ENCODE peak calls at places on chromosomes 5 and 9, in six cellular contexts. T, R, D, Y, B and G are unnamed samples.

GRCh38 chr9:132955123-132955522 is 10.7 kb upstream of the TSC1 start:
- DNase-seq in T (no peak), R (no peak), D (no peak), Y (no peak), B (no peak), G (no peak)

GRCh38 chr5:127312131-127312530 is 21.5 kb downstream of the MEGF10 start:
- DNase-seq in T (no peak), R (no peak), D (no peak), Y (no peak), B (no peak), G (no peak)

GRCh38 chr9:121529237-121529987 is 29.8 kb upstream of the GGTA1 start:
- DNase-seq in T (peak), R (peak), D (no peak), Y (no peak), B (peak), G (peak)

GRCh38 chr5:133831506-133832224 is 136.8 kb downstream of the C5orf15 start:
- DNase-seq in T (no peak), R (no peak), D (no peak), Y (no peak), B (no peak), G (no peak)

GRCh38 chr5:179166886-179167841 is 107.0 kb downstream of the ZNF354C start:
- DNase-seq in T (peak), R (peak), D (peak), Y (no peak), B (peak), G (peak)

GRCh38 chr5:149202910-149203451 is 61.7 kb downstream of the ABLIM3 start:
- DNase-seq in T (no peak), R (no peak), D (no peak), Y (no peak), B (no peak), G (no peak)

GRCh38 chr5:109989994-109990722 is 300.4 kb downstream of the MAN2A1 start:
- DNase-seq in T (no peak), R (no peak), D (no peak), Y (no peak), B (no peak), G (no peak)

GRCh38 chr5:132754111-132754510 is 6.9 kb downstream of the CCNI2 start:
- DNase-seq in T (no peak), R (no peak), D (no peak), Y (no peak), B (no peak), G (no peak)

GRCh38 chr5:150585781-150586461 is 54.5 kb upstream of the SYNPO start:
- DNase-seq in T (no peak), R (no peak), D (no peak), Y (no peak), B (no peak), G (no peak)

GRCh38 chr5:80198399-80198798 is 57.4 kb downstream of the SERINC5 start:
- DNase-seq in T (peak), R (peak), D (no peak), Y (no peak), B (no peak), G (no peak)

GRCh38 chr9:116450378-116451139 is 236.5 kb upstream of the TRIM32 start:
- DNase-seq in T (no peak), R (no peak), D (no peak), Y (no peak), B (no peak), G (no peak)

GRCh38 chr9:112041536-112042243 is 133.4 kb downstream of the SUSD1 start:
- DNase-seq in T (no peak), R (no peak), D (no peak), Y (no peak), B (no peak), G (no peak)

GRCh38 chr5:156128026-156128425 is 198.9 kb upstream of the SGCD start:
- DNase-seq in T (no peak), R (no peak), D (no peak), Y (no peak), B (no peak), G (no peak)

GRCh38 chr9:35526087-35526801 is 36.3 kb downstream of the RUSC2 start:
- DNase-seq in T (no peak), R (no peak), D (no peak), Y (no peak), B (no peak), G (no peak)

GRCh38 chr9:107177243-107177839 is 105.7 kb upstream of the RAD23B start:
- DNase-seq in T (no peak), R (no peak), D (no peak), Y (no peak), B (no peak), G (no peak)

GRCh38 chr9:92592946-92593860 is 57.4 kb upstream of the ECM2 start:
- DNase-seq in T (no peak), R (no peak), D (no peak), Y (no peak), B (no peak), G (no peak)

GRCh38 chr5:55600536-55601208 is 65.9 kb upstream of the PLPP1 start:
- DNase-seq in T (no peak), R (no peak), D (no peak), Y (no peak), B (no peak), G (no peak)

GRCh38 chr5:69042915-69043795 is 50.7 kb upstream of the SLC30A5 start:
- DNase-seq in T (no peak), R (no peak), D (peak), Y (peak), B (peak), G (peak)

GRCh38 chr9:34380511-34381315 is 4.0 kb upstream of the MYORG start:
- DNase-seq in T (peak), R (peak), D (peak), Y (peak), B (peak), G (peak)

GRCh38 chr5:14490309-14490711 is 91.3 kb upstream of the OTULINL start:
- DNase-seq in T (no peak), R (peak), D (no peak), Y (no peak), B (no peak), G (no peak)